ENCODE peak calls at places on chromosomes 4 and X, in five cellular contexts. S is HS-5; F is foreskin melanocyte; Q is ureter; D is activated naive CD8-positive, alpha-beta T cell treated with anti-CD3 and anti-CD28 coated beads, Interleukin-2, amount 50 U/mL, for 24 hours. B is an unnamed sample.

GRCh38 chrX:69365349-69365748 is 138.8 kb upstream of the NALF2 start:
- DNase-seq in S (no peak), F (no peak), Q (no peak), D (no peak), B (no peak)

GRCh38 chrX:17613979-17614572 is 123.2 kb upstream of the SCML1 start:
- DNase-seq in S (no peak), F (no peak), Q (no peak), D (peak), B (no peak)

GRCh38 chr4:24752140-24752539 is 43.2 kb upstream of the SOD3 start:
- DNase-seq in S (no peak), F (no peak), Q (no peak), D (no peak), B (no peak)

GRCh38 chr4:76723916-76724315 is 174.0 kb downstream of the SOWAHB start:
- DNase-seq in S (no peak), F (peak), Q (no peak), D (no peak), B (no peak)

GRCh38 chr4:78065514-78066192 is 8.5 kb downstream of the FRAS1 start:
- DNase-seq in S (no peak), F (no peak), Q (no peak), D (no peak), B (no peak)

GRCh38 chr4:7733201-7733600 is 206.5 kb downstream of the AFAP1 start:
- DNase-seq in S (no peak), F (no peak), Q (no peak), D (no peak), B (no peak)

GRCh38 chrX:40171513-40172168 is 73.9 kb upstream of the BCOR start:
- DNase-seq in S (no peak), F (no peak), Q (no peak), D (peak), B (no peak)

GRCh38 chr4:169271692-169272007 is 894 bp upstream of the SH3RF1 start:
- DNase-seq in S (no peak), F (no peak), Q (no peak), D (no peak), B (no peak)

GRCh38 chr4:52780627-52781354 is 29.6 kb upstream of the ERVMER34-1 start:
- DNase-seq in S (no peak), F (no peak), Q (no peak), D (no peak), B (no peak)

GRCh38 chr4:140092094-140092820 is 61.7 kb downstream of the MAML3 start:
- DNase-seq in S (no peak), F (no peak), Q (no peak), D (no peak), B (peak)

GRCh38 chrX:72141372-72142004 is 9.8 kb upstream of the RTL5 start:
- DNase-seq in S (no peak), F (no peak), Q (no peak), D (no peak), B (no peak)

GRCh38 chr4:22071749-22072148 is 123.2 kb upstream of the KCNIP4 start:
- DNase-seq in S (peak), F (peak), Q (no peak), D (no peak), B (no peak)

GRCh38 chr4:1808851-1809753 is 16.0 kb downstream of the FGFR3 start:
- DNase-seq in S (no peak), F (no peak), Q (no peak), D (no peak), B (no peak)

GRCh38 chrX:67503453-67503852 is 40.4 kb upstream of the AR start:
- DNase-seq in S (no peak), F (no peak), Q (no peak), D (no peak), B (no peak)

GRCh38 chr4:27692098-27692679 is 831.5 kb downstream of the STIM2 start:
- DNase-seq in S (no peak), F (peak), Q (no peak), D (no peak), B (no peak)

GRCh38 chrX:51461053-51462050 is 35.0 kb downstream of the NUDT11 start:
- DNase-seq in S (peak), F (peak), Q (no peak), D (peak), B (no peak)

GRCh38 chr4:3851211-3851610 is 85.0 kb downstream of the ADRA2C start:
- DNase-seq in S (no peak), F (no peak), Q (no peak), D (no peak), B (no peak)

GRCh38 chr4:52964561-52964960 is 102.4 kb downstream of the RASL11B start:
- DNase-seq in S (no peak), F (no peak), Q (no peak), D (no peak), B (no peak)

GRCh38 chrX:145190801-145191389 is 56.4 kb upstream of the SPANXN1 start:
- DNase-seq in S (no peak), F (peak), Q (no peak), D (no peak), B (no peak)

GRCh38 chr4:19214591-19214990 is 1037.1 kb upstream of the SLIT2 start:
- DNase-seq in S (no peak), F (no peak), Q (no peak), D (no peak), B (no peak)

GRCh38 chr4:1588306-1588705 is 95.8 kb downstream of the FAM53A start:
- DNase-seq in S (no peak), F (no peak), Q (no peak), D (no peak), B (no peak)

GRCh38 chr4:109184421-109184956 is 118.0 kb downstream of the COL25A1 start:
- DNase-seq in S (peak), F (no peak), Q (no peak), D (no peak), B (no peak)

GRCh38 chrX:18964026-18964425 is 19.9 kb downstream of the PHKA2 start:
- DNase-seq in S (no peak), F (no peak), Q (no peak), D (no peak), B (no peak)